ENCODE peak calls at places on chromosomes 1 and 21, in six cellular contexts. One of them, this sample, is unnamed.

GRCh38 chr1:232036161-232036942 is 409.8 kb downstream of the DISC1 start:
- DNase-seq in left colon: no peak
- DNase-seq in AG04450: no peak
- DNase-seq in SHP77: no peak
- DNase-seq in activated naive CD4-positive, alpha-beta T cell treated with anti-CD3 and anti-CD28 coated beads, Interleukin-2, amount 10 ng/mL, durations not matched to agents 7 days and 5 days: no peak
- DNase-seq in T-helper 9 cell: no peak
- DNase-seq in this sample: no peak

GRCh38 chr1:92877792-92878191 is 46.0 kb downstream of the RPL5 start:
- DNase-seq in T-helper 9 cell: no peak
- DNase-seq in SHP77: peak; percentile 25
- DNase-seq in activated naive CD4-positive, alpha-beta T cell treated with anti-CD3 and anti-CD28 coated beads, Interleukin-2, amount 10 ng/mL, durations not matched to agents 7 days and 5 days: no peak
- DNase-seq in left colon: no peak
- DNase-seq in AG04450: no peak
- DNase-seq in this sample: no peak

GRCh38 chr1:197577580-197577979 is 197.7 kb downstream of the DENND1B start:
- DNase-seq in T-helper 9 cell: no peak
- DNase-seq in left colon: no peak
- DNase-seq in activated naive CD4-positive, alpha-beta T cell treated with anti-CD3 and anti-CD28 coated beads, Interleukin-2, amount 10 ng/mL, durations not matched to agents 7 days and 5 days: no peak
- DNase-seq in SHP77: no peak
- DNase-seq in AG04450: peak; percentile 20
- DNase-seq in this sample: no peak

GRCh38 chr1:214354440-214355148 is 73.6 kb downstream of the SMYD2 start:
- DNase-seq in activated naive CD4-positive, alpha-beta T cell treated with anti-CD3 and anti-CD28 coated beads, Interleukin-2, amount 10 ng/mL, durations not matched to agents 7 days and 5 days: no peak
- DNase-seq in left colon: no peak
- DNase-seq in T-helper 9 cell: no peak
- DNase-seq in AG04450: peak; percentile 59
- DNase-seq in SHP77: no peak
- DNase-seq in this sample: no peak

GRCh38 chr1:212401838-212402582 is 12.7 kb downstream of the PACC1 start:
- DNase-seq in activated naive CD4-positive, alpha-beta T cell treated with anti-CD3 and anti-CD28 coated beads, Interleukin-2, amount 10 ng/mL, durations not matched to agents 7 days and 5 days: no peak
- DNase-seq in SHP77: no peak
- DNase-seq in T-helper 9 cell: no peak
- DNase-seq in AG04450: no peak
- DNase-seq in left colon: no peak
- DNase-seq in this sample: no peak

GRCh38 chr1:169109561-169110134 is 3.2 kb downstream of the ATP1B1 start:
- DNase-seq in SHP77: peak; percentile 87
- DNase-seq in left colon: peak; percentile 87
- DNase-seq in activated naive CD4-positive, alpha-beta T cell treated with anti-CD3 and anti-CD28 coated beads, Interleukin-2, amount 10 ng/mL, durations not matched to agents 7 days and 5 days: no peak
- DNase-seq in T-helper 9 cell: no peak
- DNase-seq in AG04450: peak; percentile 51
- DNase-seq in this sample: peak; percentile 56

GRCh38 chr1:28507247-28507645 is 1.4 kb downstream of the RCC1 start:
- DNase-seq in AG04450: no peak
- DNase-seq in left colon: no peak
- DNase-seq in activated naive CD4-positive, alpha-beta T cell treated with anti-CD3 and anti-CD28 coated beads, Interleukin-2, amount 10 ng/mL, durations not matched to agents 7 days and 5 days: no peak
- DNase-seq in SHP77: no peak
- DNase-seq in T-helper 9 cell: no peak
- DNase-seq in this sample: peak; percentile 48

GRCh38 chr1:91725961-91726704 is 159.8 kb downstream of the TGFBR3 start:
- DNase-seq in AG04450: peak; percentile 79
- DNase-seq in SHP77: no peak
- DNase-seq in left colon: no peak
- DNase-seq in T-helper 9 cell: no peak
- DNase-seq in activated naive CD4-positive, alpha-beta T cell treated with anti-CD3 and anti-CD28 coated beads, Interleukin-2, amount 10 ng/mL, durations not matched to agents 7 days and 5 days: no peak
- DNase-seq in this sample: no peak

GRCh38 chr1:54297596-54298283 is 97.8 kb downstream of the MRPL37 start:
- DNase-seq in left colon: peak; percentile 83
- DNase-seq in SHP77: no peak
- DNase-seq in activated naive CD4-positive, alpha-beta T cell treated with anti-CD3 and anti-CD28 coated beads, Interleukin-2, amount 10 ng/mL, durations not matched to agents 7 days and 5 days: no peak
- DNase-seq in AG04450: no peak
- DNase-seq in T-helper 9 cell: no peak
- DNase-seq in this sample: no peak

GRCh38 chr21:27372381-27372780 is 405.5 kb upstream of the ADAMTS5 start:
- DNase-seq in AG04450: no peak
- DNase-seq in SHP77: no peak
- DNase-seq in T-helper 9 cell: no peak
- DNase-seq in left colon: no peak
- DNase-seq in activated naive CD4-positive, alpha-beta T cell treated with anti-CD3 and anti-CD28 coated beads, Interleukin-2, amount 10 ng/mL, durations not matched to agents 7 days and 5 days: no peak
- DNase-seq in this sample: no peak

GRCh38 chr1:116510361-116510760 is 60.5 kb downstream of the CD58 start:
- DNase-seq in AG04450: no peak
- DNase-seq in SHP77: no peak
- DNase-seq in activated naive CD4-positive, alpha-beta T cell treated with anti-CD3 and anti-CD28 coated beads, Interleukin-2, amount 10 ng/mL, durations not matched to agents 7 days and 5 days: no peak
- DNase-seq in left colon: no peak
- DNase-seq in T-helper 9 cell: no peak
- DNase-seq in this sample: no peak

GRCh38 chr1:183293856-183294255 is 107.8 kb downstream of the LAMC2 start:
- DNase-seq in AG04450: no peak
- DNase-seq in T-helper 9 cell: no peak
- DNase-seq in left colon: no peak
- DNase-seq in activated naive CD4-positive, alpha-beta T cell treated with anti-CD3 and anti-CD28 coated beads, Interleukin-2, amount 10 ng/mL, durations not matched to agents 7 days and 5 days: no peak
- DNase-seq in SHP77: no peak
- DNase-seq in this sample: no peak

GRCh38 chr1:65002156-65002507 is 35.8 kb upstream of the JAK1 start:
- DNase-seq in SHP77: no peak
- DNase-seq in AG04450: no peak
- DNase-seq in T-helper 9 cell: no peak
- DNase-seq in activated naive CD4-positive, alpha-beta T cell treated with anti-CD3 and anti-CD28 coated beads, Interleukin-2, amount 10 ng/mL, durations not matched to agents 7 days and 5 days: peak; percentile 24
- DNase-seq in left colon: no peak
- DNase-seq in this sample: no peak

GRCh38 chr1:21497466-21498061 is 11.7 kb upstream of the ALPL start:
- DNase-seq in left colon: no peak
- DNase-seq in activated naive CD4-positive, alpha-beta T cell treated with anti-CD3 and anti-CD28 coated beads, Interleukin-2, amount 10 ng/mL, durations not matched to agents 7 days and 5 days: no peak
- DNase-seq in SHP77: no peak
- DNase-seq in T-helper 9 cell: no peak
- DNase-seq in AG04450: no peak
- DNase-seq in this sample: no peak

GRCh38 chr1:223123238-223123976 is 19.6 kb downstream of the TLR5 start:
- DNase-seq in SHP77: peak; percentile 67
- DNase-seq in T-helper 9 cell: peak; percentile 59
- DNase-seq in activated naive CD4-positive, alpha-beta T cell treated with anti-CD3 and anti-CD28 coated beads, Interleukin-2, amount 10 ng/mL, durations not matched to agents 7 days and 5 days: peak; percentile 77
- DNase-seq in left colon: no peak
- DNase-seq in AG04450: no peak
- DNase-seq in this sample: peak; percentile 71

GRCh38 chr1:75079535-75080290 is 54.5 kb upstream of the LHX8 start:
- DNase-seq in AG04450: no peak
- DNase-seq in T-helper 9 cell: no peak
- DNase-seq in SHP77: peak; percentile 18
- DNase-seq in left colon: no peak
- DNase-seq in activated naive CD4-positive, alpha-beta T cell treated with anti-CD3 and anti-CD28 coated beads, Interleukin-2, amount 10 ng/mL, durations not matched to agents 7 days and 5 days: no peak
- DNase-seq in this sample: no peak

GRCh38 chr1:196309386-196309785 is 298.9 kb downstream of the KCNT2 start:
- DNase-seq in T-helper 9 cell: no peak
- DNase-seq in AG04450: peak; percentile 7
- DNase-seq in activated naive CD4-positive, alpha-beta T cell treated with anti-CD3 and anti-CD28 coated beads, Interleukin-2, amount 10 ng/mL, durations not matched to agents 7 days and 5 days: no peak
- DNase-seq in SHP77: no peak
- DNase-seq in left colon: no peak
- DNase-seq in this sample: peak; percentile 34

GRCh38 chr1:11641776-11642305 is 12.4 kb downstream of the FBXO2 start:
- DNase-seq in SHP77: no peak
- DNase-seq in activated naive CD4-positive, alpha-beta T cell treated with anti-CD3 and anti-CD28 coated beads, Interleukin-2, amount 10 ng/mL, durations not matched to agents 7 days and 5 days: no peak
- DNase-seq in left colon: no peak
- DNase-seq in AG04450: no peak
- DNase-seq in T-helper 9 cell: no peak
- DNase-seq in this sample: no peak

GRCh38 chr1:153573351-153573750 is 7.7 kb upstream of the S100A2 start:
- DNase-seq in SHP77: no peak
- DNase-seq in activated naive CD4-positive, alpha-beta T cell treated with anti-CD3 and anti-CD28 coated beads, Interleukin-2, amount 10 ng/mL, durations not matched to agents 7 days and 5 days: no peak
- DNase-seq in T-helper 9 cell: no peak
- DNase-seq in AG04450: no peak
- DNase-seq in left colon: no peak
- DNase-seq in this sample: peak; percentile 57

GRCh38 chr1:160836981-160837557 is 25.6 kb downstream of the CD244 start:
- DNase-seq in T-helper 9 cell: no peak
- DNase-seq in AG04450: no peak
- DNase-seq in SHP77: no peak
- DNase-seq in left colon: no peak
- DNase-seq in activated naive CD4-positive, alpha-beta T cell treated with anti-CD3 and anti-CD28 coated beads, Interleukin-2, amount 10 ng/mL, durations not matched to agents 7 days and 5 days: no peak
- DNase-seq in this sample: peak; percentile 23

GRCh38 chr1:54051936-54052469 is 1.0 kb downstream of the TMEM59 start:
- DNase-seq in activated naive CD4-positive, alpha-beta T cell treated with anti-CD3 and anti-CD28 coated beads, Interleukin-2, amount 10 ng/mL, durations not matched to agents 7 days and 5 days: no peak
- DNase-seq in SHP77: no peak
- DNase-seq in T-helper 9 cell: no peak
- DNase-seq in left colon: peak; percentile 48
- DNase-seq in AG04450: no peak
- DNase-seq in this sample: peak; percentile 27

GRCh38 chr1:207938016-207938415 is 27.1 kb upstream of the CD34 start:
- DNase-seq in activated naive CD4-positive, alpha-beta T cell treated with anti-CD3 and anti-CD28 coated beads, Interleukin-2, amount 10 ng/mL, durations not matched to agents 7 days and 5 days: no peak
- DNase-seq in left colon: no peak
- DNase-seq in SHP77: peak; percentile 13
- DNase-seq in T-helper 9 cell: no peak
- DNase-seq in AG04450: no peak
- DNase-seq in this sample: peak; percentile 15

GRCh38 chr1:72281144-72281543 is 1.2 kb downstream of the NEGR1 start:
- DNase-seq in left colon: no peak
- DNase-seq in SHP77: no peak
- DNase-seq in activated naive CD4-positive, alpha-beta T cell treated with anti-CD3 and anti-CD28 coated beads, Interleukin-2, amount 10 ng/mL, durations not matched to agents 7 days and 5 days: no peak
- DNase-seq in T-helper 9 cell: no peak
- DNase-seq in AG04450: no peak
- DNase-seq in this sample: peak; percentile 4

GRCh38 chr1:1206376-1207253 is at the start of gene TNFRSF18:
- DNase-seq in SHP77: no peak
- DNase-seq in AG04450: no peak
- DNase-seq in T-helper 9 cell: no peak
- DNase-seq in left colon: peak; percentile 55
- DNase-seq in activated naive CD4-positive, alpha-beta T cell treated with anti-CD3 and anti-CD28 coated beads, Interleukin-2, amount 10 ng/mL, durations not matched to agents 7 days and 5 days: peak; percentile 51
- DNase-seq in this sample: peak; percentile 19

GRCh38 chr1:207925210-207925609 is 14.3 kb upstream of the CD34 start:
- DNase-seq in activated naive CD4-positive, alpha-beta T cell treated with anti-CD3 and anti-CD28 coated beads, Interleukin-2, amount 10 ng/mL, durations not matched to agents 7 days and 5 days: no peak
- DNase-seq in AG04450: no peak
- DNase-seq in left colon: no peak
- DNase-seq in T-helper 9 cell: no peak
- DNase-seq in SHP77: no peak
- DNase-seq in this sample: no peak

GRCh38 chr1:110620250-110620615 is 14.1 kb upstream of the KCNA2 start:
- DNase-seq in T-helper 9 cell: no peak
- DNase-seq in AG04450: no peak
- DNase-seq in SHP77: no peak
- DNase-seq in activated naive CD4-positive, alpha-beta T cell treated with anti-CD3 and anti-CD28 coated beads, Interleukin-2, amount 10 ng/mL, durations not matched to agents 7 days and 5 days: peak; percentile 56
- DNase-seq in left colon: no peak
- DNase-seq in this sample: no peak

GRCh38 chr1:111281411-111281810 is 9.2 kb upstream of the CHIA start:
- DNase-seq in left colon: no peak
- DNase-seq in SHP77: no peak
- DNase-seq in AG04450: no peak
- DNase-seq in T-helper 9 cell: no peak
- DNase-seq in activated naive CD4-positive, alpha-beta T cell treated with anti-CD3 and anti-CD28 coated beads, Interleukin-2, amount 10 ng/mL, durations not matched to agents 7 days and 5 days: no peak
- DNase-seq in this sample: no peak

GRCh38 chr1:181033128-181033798 is 520 bp upstream of the MR1 start:
- DNase-seq in T-helper 9 cell: no peak
- DNase-seq in AG04450: no peak
- DNase-seq in SHP77: no peak
- DNase-seq in left colon: peak; percentile 55
- DNase-seq in activated naive CD4-positive, alpha-beta T cell treated with anti-CD3 and anti-CD28 coated beads, Interleukin-2, amount 10 ng/mL, durations not matched to agents 7 days and 5 days: peak; percentile 38
- DNase-seq in this sample: peak; percentile 82

GRCh38 chr21:16013570-16013969 is 283.8 kb downstream of the USP25 start:
- DNase-seq in activated naive CD4-positive, alpha-beta T cell treated with anti-CD3 and anti-CD28 coated beads, Interleukin-2, amount 10 ng/mL, durations not matched to agents 7 days and 5 days: no peak
- DNase-seq in T-helper 9 cell: no peak
- DNase-seq in left colon: no peak
- DNase-seq in SHP77: no peak
- DNase-seq in AG04450: no peak
- DNase-seq in this sample: no peak

GRCh38 chr1:29490204-29490934 is 254.0 kb downstream of the PTPRU start:
- DNase-seq in T-helper 9 cell: no peak
- DNase-seq in SHP77: peak; percentile 98
- DNase-seq in activated naive CD4-positive, alpha-beta T cell treated with anti-CD3 and anti-CD28 coated beads, Interleukin-2, amount 10 ng/mL, durations not matched to agents 7 days and 5 days: no peak
- DNase-seq in AG04450: no peak
- DNase-seq in left colon: no peak
- DNase-seq in this sample: no peak

GRCh38 chr1:209412036-209412435 is 171.5 kb upstream of the CAMK1G start:
- DNase-seq in activated naive CD4-positive, alpha-beta T cell treated with anti-CD3 and anti-CD28 coated beads, Interleukin-2, amount 10 ng/mL, durations not matched to agents 7 days and 5 days: no peak
- DNase-seq in SHP77: no peak
- DNase-seq in AG04450: no peak
- DNase-seq in T-helper 9 cell: no peak
- DNase-seq in left colon: no peak
- DNase-seq in this sample: no peak

GRCh38 chr1:80799457-80799856 is 1001.3 kb upstream of the ADGRL2 start:
- DNase-seq in AG04450: no peak
- DNase-seq in left colon: no peak
- DNase-seq in activated naive CD4-positive, alpha-beta T cell treated with anti-CD3 and anti-CD28 coated beads, Interleukin-2, amount 10 ng/mL, durations not matched to agents 7 days and 5 days: no peak
- DNase-seq in SHP77: no peak
- DNase-seq in T-helper 9 cell: no peak
- DNase-seq in this sample: peak; percentile 4